ENCODE peak calls at places on chromosomes 13 and 19, in four cellular contexts. One of them, this sample, is unnamed.

GRCh38 chr19:44988896-44989563 is 12.2 kb upstream of the RELB start:
- DNase-seq in GM18507: peak; percentile 65
- DNase-seq in stimulated activated naive B cell treated with anti-CD40 and anti-IgM and Interleukin-4, amounts not matched to agents 10 μg/mL and 1 μg/mL and 100 μg/mL, for 72 hours: peak; percentile 43
- DNase-seq in tibial nerve: peak; percentile 24
- DNase-seq in this sample: peak; percentile 90

GRCh38 chr13:25420161-25420560 is 48.4 kb downstream of the ATP8A2 start:
- DNase-seq in stimulated activated naive B cell treated with anti-CD40 and anti-IgM and Interleukin-4, amounts not matched to agents 10 μg/mL and 1 μg/mL and 100 μg/mL, for 72 hours: no peak
- DNase-seq in GM18507: no peak
- DNase-seq in tibial nerve: no peak
- DNase-seq in this sample: no peak

GRCh38 chr19:51751655-51752054 is at the start of gene FPR1:
- DNase-seq in stimulated activated naive B cell treated with anti-CD40 and anti-IgM and Interleukin-4, amounts not matched to agents 10 μg/mL and 1 μg/mL and 100 μg/mL, for 72 hours: peak; percentile 7
- DNase-seq in GM18507: no peak
- DNase-seq in tibial nerve: no peak
- DNase-seq in this sample: peak; percentile 23

GRCh38 chr19:17830567-17831418 is 9.5 kb upstream of the INSL3 start:
- DNase-seq in tibial nerve: peak; percentile 48
- DNase-seq in stimulated activated naive B cell treated with anti-CD40 and anti-IgM and Interleukin-4, amounts not matched to agents 10 μg/mL and 1 μg/mL and 100 μg/mL, for 72 hours: no peak
- DNase-seq in GM18507: peak; percentile 46
- DNase-seq in this sample: no peak

GRCh38 chr19:34244611-34245299 is 9.6 kb upstream of the GARRE1 start:
- DNase-seq in GM18507: no peak
- DNase-seq in tibial nerve: no peak
- DNase-seq in stimulated activated naive B cell treated with anti-CD40 and anti-IgM and Interleukin-4, amounts not matched to agents 10 μg/mL and 1 μg/mL and 100 μg/mL, for 72 hours: no peak
- DNase-seq in this sample: peak; percentile 38

GRCh38 chr19:22622901-22623840 is 11.0 kb upstream of the ZNF492 start:
- DNase-seq in GM18507: no peak
- DNase-seq in tibial nerve: peak; percentile 43
- DNase-seq in stimulated activated naive B cell treated with anti-CD40 and anti-IgM and Interleukin-4, amounts not matched to agents 10 μg/mL and 1 μg/mL and 100 μg/mL, for 72 hours: no peak
- DNase-seq in this sample: peak; percentile 66

GRCh38 chr13:109412232-109412935 is 374.0 kb downstream of the IRS2 start:
- DNase-seq in stimulated activated naive B cell treated with anti-CD40 and anti-IgM and Interleukin-4, amounts not matched to agents 10 μg/mL and 1 μg/mL and 100 μg/mL, for 72 hours: no peak
- DNase-seq in GM18507: no peak
- DNase-seq in tibial nerve: no peak
- DNase-seq in this sample: no peak

GRCh38 chr13:23855360-23855759 is 33.8 kb downstream of the MIPEP start:
- DNase-seq in tibial nerve: no peak
- DNase-seq in stimulated activated naive B cell treated with anti-CD40 and anti-IgM and Interleukin-4, amounts not matched to agents 10 μg/mL and 1 μg/mL and 100 μg/mL, for 72 hours: no peak
- DNase-seq in GM18507: no peak
- DNase-seq in this sample: no peak

GRCh38 chr13:59480398-59480797 is 683.3 kb downstream of the DIAPH3 start:
- DNase-seq in tibial nerve: no peak
- DNase-seq in GM18507: no peak
- DNase-seq in stimulated activated naive B cell treated with anti-CD40 and anti-IgM and Interleukin-4, amounts not matched to agents 10 μg/mL and 1 μg/mL and 100 μg/mL, for 72 hours: no peak
- DNase-seq in this sample: no peak

GRCh38 chr19:13026478-13026999 is 31.3 kb downstream of the NFIX start:
- DNase-seq in GM18507: no peak
- DNase-seq in stimulated activated naive B cell treated with anti-CD40 and anti-IgM and Interleukin-4, amounts not matched to agents 10 μg/mL and 1 μg/mL and 100 μg/mL, for 72 hours: no peak
- DNase-seq in tibial nerve: no peak
- DNase-seq in this sample: no peak

GRCh38 chr13:27038323-27038722 is 133.3 kb downstream of the USP12 start:
- DNase-seq in tibial nerve: no peak
- DNase-seq in GM18507: no peak
- DNase-seq in stimulated activated naive B cell treated with anti-CD40 and anti-IgM and Interleukin-4, amounts not matched to agents 10 μg/mL and 1 μg/mL and 100 μg/mL, for 72 hours: no peak
- DNase-seq in this sample: no peak

GRCh38 chr13:38346764-38347163 is 2.9 kb upstream of the UFM1 start:
- DNase-seq in stimulated activated naive B cell treated with anti-CD40 and anti-IgM and Interleukin-4, amounts not matched to agents 10 μg/mL and 1 μg/mL and 100 μg/mL, for 72 hours: no peak
- DNase-seq in tibial nerve: no peak
- DNase-seq in GM18507: no peak
- DNase-seq in this sample: no peak

GRCh38 chr13:75512253-75512652 is 25.4 kb downstream of the COMMD6 start:
- DNase-seq in tibial nerve: no peak
- DNase-seq in stimulated activated naive B cell treated with anti-CD40 and anti-IgM and Interleukin-4, amounts not matched to agents 10 μg/mL and 1 μg/mL and 100 μg/mL, for 72 hours: no peak
- DNase-seq in GM18507: peak; percentile 37
- DNase-seq in this sample: no peak

GRCh38 chr19:49468746-49469447 is 5.1 kb upstream of the FLT3LG start:
- DNase-seq in tibial nerve: peak; percentile 75
- DNase-seq in GM18507: peak; percentile 44
- DNase-seq in stimulated activated naive B cell treated with anti-CD40 and anti-IgM and Interleukin-4, amounts not matched to agents 10 μg/mL and 1 μg/mL and 100 μg/mL, for 72 hours: peak; percentile 87
- DNase-seq in this sample: peak; percentile 97

GRCh38 chr13:99218969-99219368 is 18.3 kb downstream of the UBAC2 start:
- DNase-seq in stimulated activated naive B cell treated with anti-CD40 and anti-IgM and Interleukin-4, amounts not matched to agents 10 μg/mL and 1 μg/mL and 100 μg/mL, for 72 hours: no peak
- DNase-seq in GM18507: no peak
- DNase-seq in tibial nerve: no peak
- DNase-seq in this sample: no peak

GRCh38 chr13:52652980-52653303 is 306 bp downstream of the SUGT1 start:
- DNase-seq in GM18507: no peak
- DNase-seq in stimulated activated naive B cell treated with anti-CD40 and anti-IgM and Interleukin-4, amounts not matched to agents 10 μg/mL and 1 μg/mL and 100 μg/mL, for 72 hours: no peak
- DNase-seq in tibial nerve: no peak
- DNase-seq in this sample: no peak

GRCh38 chr13:110716235-110716505 is 2.7 kb downstream of the ING1 start:
- DNase-seq in tibial nerve: peak; percentile 28
- DNase-seq in stimulated activated naive B cell treated with anti-CD40 and anti-IgM and Interleukin-4, amounts not matched to agents 10 μg/mL and 1 μg/mL and 100 μg/mL, for 72 hours: peak; percentile 5
- DNase-seq in GM18507: no peak
- DNase-seq in this sample: no peak

GRCh38 chr19:43534305-43534612 is 1.3 kb downstream of the ZNF575 start:
- DNase-seq in GM18507: no peak
- DNase-seq in tibial nerve: no peak
- DNase-seq in stimulated activated naive B cell treated with anti-CD40 and anti-IgM and Interleukin-4, amounts not matched to agents 10 μg/mL and 1 μg/mL and 100 μg/mL, for 72 hours: no peak
- DNase-seq in this sample: no peak

GRCh38 chr19:13428352-13428751 is 77.9 kb downstream of the CACNA1A start:
- DNase-seq in tibial nerve: no peak
- DNase-seq in GM18507: no peak
- DNase-seq in stimulated activated naive B cell treated with anti-CD40 and anti-IgM and Interleukin-4, amounts not matched to agents 10 μg/mL and 1 μg/mL and 100 μg/mL, for 72 hours: no peak
- DNase-seq in this sample: no peak

GRCh38 chr19:42596391-42597071 is 1.8 kb upstream of the CEACAM8 start:
- DNase-seq in stimulated activated naive B cell treated with anti-CD40 and anti-IgM and Interleukin-4, amounts not matched to agents 10 μg/mL and 1 μg/mL and 100 μg/mL, for 72 hours: peak; percentile 27
- DNase-seq in GM18507: peak; percentile 26
- DNase-seq in tibial nerve: no peak
- DNase-seq in this sample: no peak

GRCh38 chr13:61685683-61686013 is 270.0 kb upstream of the PCDH20 start:
- DNase-seq in stimulated activated naive B cell treated with anti-CD40 and anti-IgM and Interleukin-4, amounts not matched to agents 10 μg/mL and 1 μg/mL and 100 μg/mL, for 72 hours: no peak
- DNase-seq in GM18507: no peak
- DNase-seq in tibial nerve: no peak
- DNase-seq in this sample: no peak

GRCh38 chr13:23445794-23446193 is 12.3 kb upstream of the SACS start:
- DNase-seq in GM18507: no peak
- DNase-seq in tibial nerve: no peak
- DNase-seq in stimulated activated naive B cell treated with anti-CD40 and anti-IgM and Interleukin-4, amounts not matched to agents 10 μg/mL and 1 μg/mL and 100 μg/mL, for 72 hours: no peak
- DNase-seq in this sample: no peak

GRCh38 chr13:107742544-107742943 is 472.8 kb downstream of the LIG4 start:
- DNase-seq in stimulated activated naive B cell treated with anti-CD40 and anti-IgM and Interleukin-4, amounts not matched to agents 10 μg/mL and 1 μg/mL and 100 μg/mL, for 72 hours: no peak
- DNase-seq in GM18507: no peak
- DNase-seq in tibial nerve: no peak
- DNase-seq in this sample: no peak

GRCh38 chr19:53357821-53358581 is 7.5 kb upstream of the ZNF525 start:
- DNase-seq in tibial nerve: no peak
- DNase-seq in stimulated activated naive B cell treated with anti-CD40 and anti-IgM and Interleukin-4, amounts not matched to agents 10 μg/mL and 1 μg/mL and 100 μg/mL, for 72 hours: no peak
- DNase-seq in GM18507: no peak
- DNase-seq in this sample: no peak

GRCh38 chr19:4012092-4012974 is 4.8 kb downstream of the PIAS4 start:
- DNase-seq in GM18507: no peak
- DNase-seq in tibial nerve: no peak
- DNase-seq in stimulated activated naive B cell treated with anti-CD40 and anti-IgM and Interleukin-4, amounts not matched to agents 10 μg/mL and 1 μg/mL and 100 μg/mL, for 72 hours: no peak
- DNase-seq in this sample: no peak

GRCh38 chr13:111913790-111914189 is 153.2 kb upstream of the SOX1 start:
- DNase-seq in stimulated activated naive B cell treated with anti-CD40 and anti-IgM and Interleukin-4, amounts not matched to agents 10 μg/mL and 1 μg/mL and 100 μg/mL, for 72 hours: no peak
- DNase-seq in GM18507: no peak
- DNase-seq in tibial nerve: no peak
- DNase-seq in this sample: peak; percentile 24

GRCh38 chr13:79541426-79542049 is 60.6 kb downstream of the NDFIP2 start:
- DNase-seq in stimulated activated naive B cell treated with anti-CD40 and anti-IgM and Interleukin-4, amounts not matched to agents 10 μg/mL and 1 μg/mL and 100 μg/mL, for 72 hours: no peak
- DNase-seq in tibial nerve: no peak
- DNase-seq in GM18507: no peak
- DNase-seq in this sample: no peak

GRCh38 chr13:36190771-36191170 is 23.6 kb downstream of the SOHLH2 start:
- DNase-seq in stimulated activated naive B cell treated with anti-CD40 and anti-IgM and Interleukin-4, amounts not matched to agents 10 μg/mL and 1 μg/mL and 100 μg/mL, for 72 hours: no peak
- DNase-seq in tibial nerve: no peak
- DNase-seq in GM18507: no peak
- DNase-seq in this sample: no peak

GRCh38 chr13:33797622-33798021 is 20.3 kb upstream of the RFC3 start:
- DNase-seq in stimulated activated naive B cell treated with anti-CD40 and anti-IgM and Interleukin-4, amounts not matched to agents 10 μg/mL and 1 μg/mL and 100 μg/mL, for 72 hours: no peak
- DNase-seq in tibial nerve: no peak
- DNase-seq in GM18507: no peak
- DNase-seq in this sample: no peak

GRCh38 chr13:44132710-44133109 is 240.9 kb upstream of the SERP2 start:
- DNase-seq in GM18507: no peak
- DNase-seq in stimulated activated naive B cell treated with anti-CD40 and anti-IgM and Interleukin-4, amounts not matched to agents 10 μg/mL and 1 μg/mL and 100 μg/mL, for 72 hours: no peak
- DNase-seq in tibial nerve: peak; percentile 15
- DNase-seq in this sample: peak; percentile 67

GRCh38 chr19:14786421-14786851 is 8.1 kb upstream of the ADGRE2 start:
- DNase-seq in stimulated activated naive B cell treated with anti-CD40 and anti-IgM and Interleukin-4, amounts not matched to agents 10 μg/mL and 1 μg/mL and 100 μg/mL, for 72 hours: no peak
- DNase-seq in tibial nerve: no peak
- DNase-seq in GM18507: no peak
- DNase-seq in this sample: peak; percentile 74

GRCh38 chr19:53079313-53079924 is 23.8 kb downstream of the ZNF160 start:
- DNase-seq in GM18507: no peak
- DNase-seq in stimulated activated naive B cell treated with anti-CD40 and anti-IgM and Interleukin-4, amounts not matched to agents 10 μg/mL and 1 μg/mL and 100 μg/mL, for 72 hours: no peak
- DNase-seq in tibial nerve: no peak
- DNase-seq in this sample: no peak

GRCh38 chr13:105598551-105598950 is 936.9 kb downstream of the EFNB2 start:
- DNase-seq in GM18507: no peak
- DNase-seq in tibial nerve: no peak
- DNase-seq in stimulated activated naive B cell treated with anti-CD40 and anti-IgM and Interleukin-4, amounts not matched to agents 10 μg/mL and 1 μg/mL and 100 μg/mL, for 72 hours: no peak
- DNase-seq in this sample: no peak

GRCh38 chr19:49546825-49547565 is 19.2 kb downstream of the RCN3 start:
- DNase-seq in tibial nerve: peak; percentile 52
- DNase-seq in GM18507: peak; percentile 43
- DNase-seq in stimulated activated naive B cell treated with anti-CD40 and anti-IgM and Interleukin-4, amounts not matched to agents 10 μg/mL and 1 μg/mL and 100 μg/mL, for 72 hours: peak; percentile 35
- DNase-seq in this sample: no peak

GRCh38 chr13:111941845-111942447 is 125.0 kb upstream of the SOX1 start:
- DNase-seq in stimulated activated naive B cell treated with anti-CD40 and anti-IgM and Interleukin-4, amounts not matched to agents 10 μg/mL and 1 μg/mL and 100 μg/mL, for 72 hours: no peak
- DNase-seq in GM18507: no peak
- DNase-seq in tibial nerve: no peak
- DNase-seq in this sample: no peak

GRCh38 chr19:46134527-46134926 is 10.0 kb upstream of the IGFL3 start:
- DNase-seq in GM18507: no peak
- DNase-seq in tibial nerve: no peak
- DNase-seq in stimulated activated naive B cell treated with anti-CD40 and anti-IgM and Interleukin-4, amounts not matched to agents 10 μg/mL and 1 μg/mL and 100 μg/mL, for 72 hours: no peak
- DNase-seq in this sample: no peak

GRCh38 chr19:16661480-16662034 is 618 bp downstream of the TMEM38A start:
- DNase-seq in tibial nerve: peak; percentile 14
- DNase-seq in stimulated activated naive B cell treated with anti-CD40 and anti-IgM and Interleukin-4, amounts not matched to agents 10 μg/mL and 1 μg/mL and 100 μg/mL, for 72 hours: peak; percentile 31
- DNase-seq in GM18507: no peak
- DNase-seq in this sample: peak; percentile 80

GRCh38 chr19:55603115-55603514 is 2.3 kb upstream of the ZNF865 start:
- DNase-seq in GM18507: no peak
- DNase-seq in stimulated activated naive B cell treated with anti-CD40 and anti-IgM and Interleukin-4, amounts not matched to agents 10 μg/mL and 1 μg/mL and 100 μg/mL, for 72 hours: no peak
- DNase-seq in tibial nerve: no peak
- DNase-seq in this sample: no peak

This sample was measured in suprapubic skin.